ENCODE peak calls at places on chromosome 10, in nine cellular contexts. P, F, I, W, B, E, U, S and L are unnamed samples.

GRCh38 chr10:124097883-124098282 is 4.5 kb upstream of the CHST15 start:
- DNase-seq in P (no peak), F (no peak), I (no peak), W (no peak), B (no peak), E (no peak), U (no peak), S (no peak), L (no peak)

GRCh38 chr10:113020838-113021237 is 70.8 kb downstream of the TCF7L2 start:
- DNase-seq in P (no peak), F (no peak), I (no peak), W (no peak), B (peak; percentile 43), E (no peak), U (no peak), S (no peak), L (no peak)

GRCh38 chr10:87661861-87662785 is 2.4 kb downstream of the PAPSS2 start:
- DNase-seq in P (no peak), F (no peak), I (peak; percentile 29), W (no peak), B (no peak), E (no peak), U (no peak), S (peak; percentile 41), L (no peak)

GRCh38 chr10:78116451-78116850 is 82.8 kb downstream of the RPS24 start:
- DNase-seq in P (no peak), F (no peak), I (no peak), W (no peak), B (no peak), E (no peak), U (no peak), S (no peak), L (no peak)

GRCh38 chr10:50470345-50470744 is 153.4 kb downstream of the SGMS1 start:
- DNase-seq in P (no peak), F (no peak), I (no peak), W (no peak), B (no peak), E (peak; percentile 6), U (no peak), S (no peak), L (no peak)

GRCh38 chr10:3105905-3106304 is 38.6 kb downstream of the PFKP start:
- DNase-seq in P (no peak), F (no peak), I (no peak), W (no peak), B (no peak), E (no peak), U (no peak), S (no peak), L (no peak)

GRCh38 chr10:8037199-8037801 is 17.2 kb upstream of the GATA3 start:
- DNase-seq in P (no peak), F (no peak), I (no peak), W (no peak), B (peak; percentile 17), E (peak; percentile 44), U (no peak), S (no peak), L (no peak)

GRCh38 chr10:101538481-101538880 is 49.6 kb downstream of the POLL start:
- DNase-seq in P (no peak), F (no peak), I (no peak), W (no peak), B (no peak), E (no peak), U (no peak), S (no peak), L (no peak)

GRCh38 chr10:6133331-6134098 is 44.7 kb downstream of the RBM17 start:
- DNase-seq in P (no peak), F (no peak), I (no peak), W (no peak), B (no peak), E (no peak), U (peak; percentile 40), S (no peak), L (no peak)

GRCh38 chr10:24196426-24197039 is 12.4 kb upstream of the KIAA1217 start:
- DNase-seq in P (peak; percentile 52), F (peak; percentile 52), I (peak; percentile 72), W (peak; percentile 40), B (peak; percentile 72), E (peak; percentile 88), U (peak; percentile 88), S (peak; percentile 76), L (peak; percentile 73)

GRCh38 chr10:22339761-22340361 is 5.4 kb upstream of the SPAG6 start:
- DNase-seq in P (no peak), F (no peak), I (peak; percentile 92), W (no peak), B (no peak), E (no peak), U (no peak), S (peak; percentile 93), L (no peak)

GRCh38 chr10:117980216-117980615 is 66.5 kb downstream of the RAB11FIP2 start:
- DNase-seq in P (peak; percentile 76), F (no peak), I (peak; percentile 38), W (peak; percentile 85), B (no peak), E (no peak), U (no peak), S (peak; percentile 83), L (no peak)

GRCh38 chr10:118276203-118276602 is 65.9 kb downstream of the FAM204A start:
- DNase-seq in P (no peak), F (no peak), I (no peak), W (no peak), B (no peak), E (no peak), U (no peak), S (no peak), L (no peak)

GRCh38 chr10:91756286-91756685 is 41.9 kb upstream of the TNKS2 start:
- DNase-seq in P (peak; percentile 35), F (no peak), I (peak; percentile 24), W (no peak), B (no peak), E (no peak), U (no peak), S (peak; percentile 55), L (no peak)

DNA sequence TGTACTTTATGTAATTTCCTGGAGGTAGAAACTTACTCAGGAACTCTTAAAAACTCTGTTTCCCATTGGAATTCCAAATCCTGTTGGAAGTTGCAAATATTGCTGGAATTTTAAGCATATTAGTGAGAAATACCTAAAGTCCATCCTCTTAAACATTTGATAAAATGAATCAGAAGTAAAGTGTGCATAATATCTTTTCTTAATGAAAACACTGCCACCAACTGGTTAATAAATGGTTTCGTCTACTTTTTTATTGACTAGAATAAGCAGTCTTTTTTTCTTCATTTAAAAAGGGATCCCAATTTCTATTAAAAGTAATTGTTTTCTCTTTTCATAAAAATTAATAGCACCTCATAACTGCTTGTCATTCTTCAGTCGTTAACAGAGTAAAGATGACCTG is 28.3 kb downstream of the NPS start:
- DNase-seq in P (no peak), F (no peak), I (peak; percentile 2), W (no peak), B (no peak), E (no peak), U (no peak), S (peak; percentile 12), L (no peak)
- TF ChIP-seq CTCF in P (peak; percentile 39), F (no peak), I (no peak), W (peak; percentile 34), B (peak; percentile 22), E (peak; percentile 35), U (no peak), S (no peak), L (no peak)

GRCh38 chr10:34467902-34468301 is 347.2 kb downstream of the PARD3 start:
- DNase-seq in P (no peak), F (no peak), I (no peak), W (no peak), B (no peak), E (no peak), U (no peak), S (no peak), L (no peak)

GRCh38 chr10:34469446-34469845 is 345.6 kb downstream of the PARD3 start:
- DNase-seq in P (no peak), F (no peak), I (no peak), W (no peak), B (no peak), E (no peak), U (no peak), S (no peak), L (no peak)

GRCh38 chr10:34473174-34474059 is 341.7 kb downstream of the PARD3 start:
- DNase-seq in P (no peak), F (no peak), I (no peak), W (peak; percentile 32), B (no peak), E (no peak), U (no peak), S (no peak), L (no peak)

GRCh38 chr10:34467364-34467763 is 347.7 kb downstream of the PARD3 start:
- DNase-seq in P (no peak), F (no peak), I (no peak), W (no peak), B (no peak), E (no peak), U (no peak), S (no peak), L (no peak)

GRCh38 chr10:34470307-34470706 is 344.8 kb downstream of the PARD3 start:
- DNase-seq in P (no peak), F (no peak), I (no peak), W (no peak), B (no peak), E (no peak), U (no peak), S (no peak), L (no peak)
- TF ChIP-seq CTCF in P (no peak), F (no peak), I (no peak), W (no peak), B (no peak), E (no peak), U (no peak), S (no peak), L (no peak)

GRCh38 chr10:93074137-93074596 is 474 bp downstream of the CYP26A1 start:
- DNase-seq in P (no peak), F (peak; percentile 60), I (no peak), W (no peak), B (no peak), E (peak; percentile 73), U (peak; percentile 65), S (no peak), L (peak; percentile 42)
- TF ChIP-seq CTCF in P (peak; percentile 22), F (no peak), I (no peak), W (no peak), B (no peak), E (peak; percentile 27), U (no peak), S (no peak), L (no peak)

GRCh38 chr10:72277996-72278667 is 4.4 kb downstream of the DDIT4 start:
- DNase-seq in P (no peak), F (no peak), I (no peak), W (peak; percentile 46), B (no peak), E (no peak), U (no peak), S (peak; percentile 45), L (no peak)

GRCh38 chr10:72276421-72277339 is 3.0 kb downstream of the DDIT4 start:
- DNase-seq in P (no peak), F (no peak), I (peak; percentile 86), W (peak; percentile 90), B (no peak), E (no peak), U (no peak), S (peak; percentile 91), L (no peak)

GRCh38 chr10:72276013-72276387 is 2.3 kb downstream of the DDIT4 start:
- DNase-seq in P (no peak), F (no peak), I (peak; percentile 25), W (peak; percentile 85), B (no peak), E (no peak), U (no peak), S (peak; percentile 56), L (no peak)

GRCh38 chr10:72277340-72277995 is 3.7 kb downstream of the DDIT4 start:
- DNase-seq in P (no peak), F (no peak), I (no peak), W (no peak), B (no peak), E (no peak), U (no peak), S (no peak), L (no peak)

GRCh38 chr10:72278668-72279393 is 5.1 kb downstream of the DDIT4 start:
- DNase-seq in P (no peak), F (no peak), I (no peak), W (no peak), B (no peak), E (no peak), U (no peak), S (no peak), L (no peak)
- TF ChIP-seq CTCF in P (peak; percentile 31), F (no peak), I (no peak), W (no peak), B (no peak), E (peak; percentile 15), U (no peak), S (peak; percentile 8), L (no peak)